ENCODE peak calls at places on chromosomes 2 and 18, in eight cellular contexts. One of them, this sample, is unnamed.

GRCh38 chr2:217955881-217956493 is 46.8 kb downstream of the TNS1 start:
- DNase-seq in SK-N-SH: no peak
- DNase-seq in astrocyte: no peak
- DNase-seq in PC-9: no peak
- DNase-seq in neural progenitor cell: no peak
- DNase-seq in IMR-90: no peak
- DNase-seq in DND-41: no peak
- DNase-seq in mammary epithelial cell: no peak
- DNase-seq in this sample: no peak

GRCh38 chr2:217248312-217248935 is 388.6 kb upstream of the TNP1 start:
- DNase-seq in SK-N-SH: peak; percentile 74
- DNase-seq in astrocyte: peak; percentile 78
- DNase-seq in PC-9: no peak
- DNase-seq in neural progenitor cell: no peak
- DNase-seq in IMR-90: peak; percentile 74
- DNase-seq in DND-41: peak; percentile 32
- DNase-seq in mammary epithelial cell: no peak
- DNase-seq in this sample: peak; percentile 44

GRCh38 chr2:203909192-203909945 is 27.2 kb upstream of the ICOS start:
- DNase-seq in SK-N-SH: peak; percentile 48
- DNase-seq in astrocyte: peak; percentile 56
- DNase-seq in PC-9: no peak
- DNase-seq in neural progenitor cell: peak; percentile 53
- DNase-seq in IMR-90: peak; percentile 80
- DNase-seq in DND-41: peak; percentile 26
- DNase-seq in mammary epithelial cell: peak; percentile 21
- DNase-seq in this sample: peak; percentile 49

GRCh38 chr2:67952066-67952465 is 110.7 kb downstream of the C1D start:
- DNase-seq in SK-N-SH: no peak
- DNase-seq in astrocyte: no peak
- DNase-seq in PC-9: no peak
- DNase-seq in neural progenitor cell: no peak
- DNase-seq in IMR-90: no peak
- DNase-seq in DND-41: no peak
- DNase-seq in mammary epithelial cell: no peak
- DNase-seq in this sample: no peak

GRCh38 chr2:221447310-221447709 is 124.8 kb downstream of the EPHA4 start:
- DNase-seq in SK-N-SH: no peak
- DNase-seq in astrocyte: no peak
- DNase-seq in PC-9: no peak
- DNase-seq in neural progenitor cell: peak; percentile 35
- DNase-seq in IMR-90: peak; percentile 41
- DNase-seq in DND-41: no peak
- DNase-seq in mammary epithelial cell: peak; percentile 22
- DNase-seq in this sample: no peak

GRCh38 chr2:24084386-24085375 is at the start of gene TP53I3:
- DNase-seq in SK-N-SH: peak; percentile 97
- DNase-seq in astrocyte: peak; percentile 83
- DNase-seq in PC-9: peak; percentile 75
- DNase-seq in neural progenitor cell: peak; percentile 96
- DNase-seq in IMR-90: peak; percentile 84
- DNase-seq in DND-41: peak; percentile 77
- DNase-seq in mammary epithelial cell: peak; percentile 82
- DNase-seq in this sample: peak; percentile 94

GRCh38 chr2:216690451-216691209 is 4.7 kb downstream of the IGFBP5 start:
- DNase-seq in SK-N-SH: no peak
- DNase-seq in astrocyte: peak; percentile 78
- DNase-seq in PC-9: no peak
- DNase-seq in neural progenitor cell: peak; percentile 83
- DNase-seq in IMR-90: peak; percentile 66
- DNase-seq in DND-41: no peak
- DNase-seq in mammary epithelial cell: no peak
- DNase-seq in this sample: no peak

GRCh38 chr18:36711813-36712444 is 116.9 kb downstream of the TPGS2 start:
- DNase-seq in SK-N-SH: no peak
- DNase-seq in astrocyte: peak; percentile 87
- DNase-seq in PC-9: peak; percentile 42
- DNase-seq in neural progenitor cell: no peak
- DNase-seq in IMR-90: peak; percentile 94
- DNase-seq in DND-41: no peak
- DNase-seq in mammary epithelial cell: peak; percentile 74
- DNase-seq in this sample: no peak

GRCh38 chr18:37294951-37295350 is 270.6 kb downstream of the CELF4 start:
- DNase-seq in SK-N-SH: no peak
- DNase-seq in astrocyte: no peak
- DNase-seq in PC-9: no peak
- DNase-seq in neural progenitor cell: peak; percentile 85
- DNase-seq in IMR-90: no peak
- DNase-seq in DND-41: no peak
- DNase-seq in mammary epithelial cell: no peak
- DNase-seq in this sample: peak; percentile 67

GRCh38 chr18:9647496-9648323 is 33.4 kb upstream of the PPP4R1 start:
- DNase-seq in SK-N-SH: no peak
- DNase-seq in astrocyte: no peak
- DNase-seq in PC-9: peak; percentile 75
- DNase-seq in neural progenitor cell: no peak
- DNase-seq in IMR-90: no peak
- DNase-seq in DND-41: no peak
- DNase-seq in mammary epithelial cell: peak; percentile 57
- DNase-seq in this sample: peak; percentile 10

GRCh38 chr2:239574434-239575156 is 173.8 kb upstream of the HDAC4 start:
- DNase-seq in SK-N-SH: peak; percentile 76
- DNase-seq in astrocyte: no peak
- DNase-seq in PC-9: no peak
- DNase-seq in neural progenitor cell: peak; percentile 72
- DNase-seq in IMR-90: no peak
- DNase-seq in DND-41: no peak
- DNase-seq in mammary epithelial cell: no peak
- DNase-seq in this sample: no peak

GRCh38 chr18:45686892-45687611 is 36.9 kb upstream of the SLC14A1 start:
- DNase-seq in SK-N-SH: no peak
- DNase-seq in astrocyte: no peak
- DNase-seq in PC-9: no peak
- DNase-seq in neural progenitor cell: no peak
- DNase-seq in IMR-90: no peak
- DNase-seq in DND-41: peak; percentile 91
- DNase-seq in mammary epithelial cell: no peak
- DNase-seq in this sample: peak; percentile 84

GRCh38 chr18:14970027-14970426 is 222.1 kb downstream of the ANKRD30B start:
- DNase-seq in SK-N-SH: no peak
- DNase-seq in astrocyte: no peak
- DNase-seq in PC-9: peak; percentile 71
- DNase-seq in neural progenitor cell: no peak
- DNase-seq in IMR-90: no peak
- DNase-seq in DND-41: no peak
- DNase-seq in mammary epithelial cell: peak; percentile 21
- DNase-seq in this sample: no peak

GRCh38 chr18:14974576-14974975 is 226.6 kb downstream of the ANKRD30B start:
- DNase-seq in SK-N-SH: no peak
- DNase-seq in astrocyte: no peak
- DNase-seq in PC-9: peak; percentile 82
- DNase-seq in neural progenitor cell: no peak
- DNase-seq in IMR-90: no peak
- DNase-seq in DND-41: no peak
- DNase-seq in mammary epithelial cell: peak; percentile 75
- DNase-seq in this sample: no peak

GRCh38 chr18:14969507-14969906 is 221.5 kb downstream of the ANKRD30B start:
- DNase-seq in SK-N-SH: no peak
- DNase-seq in astrocyte: no peak
- DNase-seq in PC-9: no peak
- DNase-seq in neural progenitor cell: no peak
- DNase-seq in IMR-90: no peak
- DNase-seq in DND-41: no peak
- DNase-seq in mammary epithelial cell: no peak
- DNase-seq in this sample: peak; percentile 43

GRCh38 chr18:14974088-14974487 is 226.1 kb downstream of the ANKRD30B start:
- DNase-seq in SK-N-SH: no peak
- DNase-seq in astrocyte: no peak
- DNase-seq in PC-9: no peak
- DNase-seq in neural progenitor cell: no peak
- DNase-seq in IMR-90: no peak
- DNase-seq in DND-41: no peak
- DNase-seq in mammary epithelial cell: peak; percentile 16
- DNase-seq in this sample: no peak

GRCh38 chr18:14971461-14972185 is 223.7 kb downstream of the ANKRD30B start:
- DNase-seq in SK-N-SH: no peak
- DNase-seq in astrocyte: no peak
- DNase-seq in PC-9: peak; percentile 62
- DNase-seq in neural progenitor cell: no peak
- DNase-seq in IMR-90: no peak
- DNase-seq in DND-41: no peak
- DNase-seq in mammary epithelial cell: peak; percentile 56
- DNase-seq in this sample: no peak
- H3K9me3 ChIP-seq in SK-N-SH: no peaks in the 10 kb centered on the region
- H3K9me3 ChIP-seq in astrocyte: no peaks in the 10 kb centered on the region
- H3K9me3 ChIP-seq in PC-9: no peaks in the 10 kb centered on the region
- H3K9me3 ChIP-seq in neural progenitor cell: peaks cover 7% of the 10 kb centered on the region
- H3K9me3 ChIP-seq in IMR-90: peaks cover 20% of the 10 kb centered on the region
- H3K9me3 ChIP-seq in DND-41: no peaks in the 10 kb centered on the region
- H3K9me3 ChIP-seq in mammary epithelial cell: peaks cover 8% of the 10 kb centered on the region
- H3K9me3 ChIP-seq in this sample: no peaks in the 10 kb centered on the region

GRCh38 chr18:2662990-2663389 is 7.5 kb downstream of the SMCHD1 start:
- DNase-seq in SK-N-SH: no peak
- DNase-seq in astrocyte: no peak
- DNase-seq in PC-9: no peak
- DNase-seq in neural progenitor cell: no peak
- DNase-seq in IMR-90: no peak
- DNase-seq in DND-41: no peak
- DNase-seq in mammary epithelial cell: no peak
- DNase-seq in this sample: no peak
- H4K20me1 ChIP-seq in SK-N-SH: peaks cover 67% of the 10 kb centered on the region
- H4K20me1 ChIP-seq in astrocyte: peaks cover 51% of the 10 kb centered on the region
- H4K20me1 ChIP-seq in PC-9: peaks cover 59% of the 10 kb centered on the region
- H4K20me1 ChIP-seq in neural progenitor cell: peaks cover 26% of the 10 kb centered on the region
- H4K20me1 ChIP-seq in IMR-90: peaks cover 56% of the 10 kb centered on the region
- H4K20me1 ChIP-seq in DND-41: peaks cover 60% of the 10 kb centered on the region
- H4K20me1 ChIP-seq in mammary epithelial cell: no peaks in the 10 kb centered on the region
- H4K20me1 ChIP-seq in this sample: peaks cover 21% of the 10 kb centered on the region

GRCh38 chr2:94759211-94759610 is 112.0 kb upstream of the TEKT4 start:
- DNase-seq in SK-N-SH: no peak
- DNase-seq in astrocyte: no peak
- DNase-seq in PC-9: peak; percentile 50
- DNase-seq in neural progenitor cell: no peak
- DNase-seq in IMR-90: no peak
- DNase-seq in DND-41: peak; percentile 66
- DNase-seq in mammary epithelial cell: peak; percentile 2
- DNase-seq in this sample: peak; percentile 81
- H3K9me3 ChIP-seq in SK-N-SH: no peaks in the 10 kb centered on the region
- H3K9me3 ChIP-seq in astrocyte: no peaks in the 10 kb centered on the region
- H3K9me3 ChIP-seq in PC-9: no peaks in the 10 kb centered on the region
- H3K9me3 ChIP-seq in neural progenitor cell: peaks cover 12% of the 10 kb centered on the region
- H3K9me3 ChIP-seq in IMR-90: peaks cover 8% of the 10 kb centered on the region
- H3K9me3 ChIP-seq in DND-41: no peaks in the 10 kb centered on the region
- H3K9me3 ChIP-seq in mammary epithelial cell: peaks cover 9% of the 10 kb centered on the region
- H3K9me3 ChIP-seq in this sample: no peaks in the 10 kb centered on the region

GRCh38 chr2:64644240-64645013 is 9.3 kb downstream of the SERTAD2 start:
- DNase-seq in SK-N-SH: no peak
- DNase-seq in astrocyte: peak; percentile 72
- DNase-seq in PC-9: peak; percentile 85
- DNase-seq in neural progenitor cell: peak; percentile 87
- DNase-seq in IMR-90: peak; percentile 81
- DNase-seq in DND-41: peak; percentile 89
- DNase-seq in mammary epithelial cell: peak; percentile 73
- DNase-seq in this sample: peak; percentile 89

GRCh38 chr2:64643838-64644219 is 9.9 kb downstream of the SERTAD2 start:
- DNase-seq in SK-N-SH: no peak
- DNase-seq in astrocyte: no peak
- DNase-seq in PC-9: no peak
- DNase-seq in neural progenitor cell: no peak
- DNase-seq in IMR-90: no peak
- DNase-seq in DND-41: no peak
- DNase-seq in mammary epithelial cell: no peak
- DNase-seq in this sample: peak; percentile 69

GRCh38 chr2:64649013-64649484 is 4.7 kb downstream of the SERTAD2 start:
- DNase-seq in SK-N-SH: no peak
- DNase-seq in astrocyte: no peak
- DNase-seq in PC-9: no peak
- DNase-seq in neural progenitor cell: no peak
- DNase-seq in IMR-90: no peak
- DNase-seq in DND-41: no peak
- DNase-seq in mammary epithelial cell: no peak
- DNase-seq in this sample: no peak

GRCh38 chr2:64645014-64645418 is 8.7 kb downstream of the SERTAD2 start:
- DNase-seq in SK-N-SH: no peak
- DNase-seq in astrocyte: peak; percentile 78
- DNase-seq in PC-9: peak; percentile 75
- DNase-seq in neural progenitor cell: peak; percentile 91
- DNase-seq in IMR-90: peak; percentile 68
- DNase-seq in DND-41: peak; percentile 74
- DNase-seq in mammary epithelial cell: peak; percentile 73
- DNase-seq in this sample: peak; percentile 88

DNA sequence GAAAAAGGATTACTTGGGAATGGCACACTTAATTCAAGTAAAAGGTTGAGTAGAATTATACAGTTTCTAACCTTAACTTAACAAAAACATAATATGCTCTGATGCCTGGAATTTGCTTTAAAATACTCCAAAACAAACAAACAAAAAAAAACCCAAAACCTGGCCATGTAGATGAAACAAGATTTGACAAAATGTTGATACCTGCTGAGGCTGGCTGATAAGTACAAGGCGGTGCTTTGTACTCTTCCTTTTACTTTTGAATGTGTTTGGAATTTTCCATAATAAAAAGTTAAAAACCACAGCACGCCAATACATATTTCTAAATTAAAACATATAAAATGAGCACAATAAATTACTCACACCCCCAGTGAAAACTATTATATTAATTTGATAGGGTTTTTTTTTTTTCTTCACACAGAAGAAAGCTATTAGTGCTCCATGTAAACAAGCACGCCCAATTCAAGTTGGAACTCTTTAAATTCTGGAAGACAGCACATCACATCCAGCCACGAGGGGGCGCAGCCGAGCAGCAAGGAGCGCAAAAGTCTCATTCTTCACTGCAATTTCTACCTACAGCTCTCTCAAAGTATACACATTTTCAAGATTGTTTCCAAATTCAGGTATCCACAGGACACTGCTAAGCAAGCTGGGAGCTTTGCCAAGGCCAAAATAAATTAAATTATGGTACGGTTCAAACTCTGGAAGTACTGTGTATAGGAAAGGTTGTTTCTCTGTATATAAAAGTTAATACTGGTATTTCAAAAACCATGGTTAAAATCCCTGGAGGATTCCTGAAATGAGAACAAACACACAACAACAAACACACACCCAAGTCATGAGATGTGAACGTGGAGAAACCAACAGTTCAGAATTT is 7.5 kb downstream of the SERTAD2 start:
- DNase-seq in SK-N-SH: peak; percentile 70
- DNase-seq in astrocyte: no peak
- DNase-seq in PC-9: peak; percentile 66
- DNase-seq in neural progenitor cell: peak; percentile 83
- DNase-seq in IMR-90: peak; percentile 69
- DNase-seq in DND-41: peak; percentile 84
- DNase-seq in mammary epithelial cell: peak; percentile 71
- DNase-seq in this sample: peak; percentile 96
- H4K20me1 ChIP-seq in SK-N-SH: peaks cover 92% of the 10 kb centered on the region
- H4K20me1 ChIP-seq in astrocyte: peaks cover 73% of the 10 kb centered on the region
- H4K20me1 ChIP-seq in PC-9: peaks cover 4% of the 10 kb centered on the region
- H4K20me1 ChIP-seq in neural progenitor cell: peaks cover 84% of the 10 kb centered on the region
- H4K20me1 ChIP-seq in IMR-90: peaks cover 63% of the 10 kb centered on the region
- H4K20me1 ChIP-seq in DND-41: peaks cover 22% of the 10 kb centered on the region
- H4K20me1 ChIP-seq in mammary epithelial cell: no peaks in the 10 kb centered on the region
- H4K20me1 ChIP-seq in this sample: peaks cover 91% of the 10 kb centered on the region